ENCODE peak calls at places on chromosome 6, in seven cellular contexts. N is activated T-cell treated with anti-CD3 and anti-CD28 coated beads, Interleukin-2, amount 50 U/mL, for 4 hours; D is activated CD4-positive, CD25-positive, alpha-beta regulatory T cell; L is ascending aorta; A is astrocyte; X is DMS153; H is activated naive CD4-positive, alpha-beta T cell treated with anti-CD3 and anti-CD28 coated beads for 36 hours. T is an unnamed sample.

GRCh38 chr6:2447318-2447717 is 201.9 kb upstream of the GMDS start:
- DNase-seq in N (no peak), D (no peak), L (no peak), A (no peak), X (no peak), H (no peak), T (no peak)

GRCh38 chr6:28814032-28814976 is 109.5 kb downstream of the TRIM27 start:
- DNase-seq in N (no peak), D (no peak), L (no peak), A (no peak), X (no peak), H (no peak), T (no peak)

GRCh38 chr6:75334266-75335040 is 49.9 kb upstream of the TMEM30A start:
- DNase-seq in N (no peak), D (no peak), L (no peak), A (peak; percentile 74), X (peak; percentile 23), H (no peak), T (no peak)

GRCh38 chr6:80250391-80250997 is 144.0 kb downstream of the BCKDHB start:
- DNase-seq in N (no peak), D (no peak), L (no peak), A (no peak), X (no peak), H (no peak), T (no peak)

GRCh38 chr6:14540859-14541540 is 423.4 kb downstream of the CD83 start:
- DNase-seq in N (no peak), D (no peak), L (no peak), A (no peak), X (no peak), H (no peak), T (no peak)

GRCh38 chr6:134937426-134937825 is 12.5 kb downstream of the ALDH8A1 start:
- DNase-seq in N (no peak), D (no peak), L (no peak), A (peak; percentile 55), X (no peak), H (no peak), T (no peak)

GRCh38 chr6:139099984-139100383 is 34.9 kb upstream of the HECA start:
- DNase-seq in N (no peak), D (no peak), L (no peak), A (no peak), X (no peak), H (peak; percentile 63), T (no peak)

GRCh38 chr6:140051521-140052455 is 677.3 kb upstream of the CITED2 start:
- DNase-seq in N (no peak), D (no peak), L (no peak), A (peak; percentile 99), X (no peak), H (no peak), T (no peak)

GRCh38 chr6:35477551-35478179 is 9.5 kb downstream of the RPL10A start:
- DNase-seq in N (no peak), D (no peak), L (no peak), A (no peak), X (no peak), H (no peak), T (no peak)

GRCh38 chr6:26538572-26538902 is 371 bp downstream of the HMGN4 start:
- DNase-seq in N (no peak), D (no peak), L (no peak), A (no peak), X (no peak), H (no peak), T (no peak)

GRCh38 chr6:120173250-120173649 is 823.7 kb upstream of the MAN1A1 start:
- DNase-seq in N (no peak), D (no peak), L (no peak), A (no peak), X (no peak), H (no peak), T (no peak)

GRCh38 chr6:39049575-39050283 is 1.1 kb downstream of the GLP1R start:
- DNase-seq in N (no peak), D (no peak), L (no peak), A (no peak), X (no peak), H (no peak), T (no peak)

GRCh38 chr6:46199387-46199786 is 28.6 kb upstream of the ENPP5 start:
- DNase-seq in N (no peak), D (no peak), L (no peak), A (peak; percentile 58), X (no peak), H (no peak), T (no peak)

GRCh38 chr6:134424131-134424794 is 106.4 kb upstream of the SGK1 start:
- DNase-seq in N (no peak), D (no peak), L (no peak), A (no peak), X (no peak), H (no peak), T (no peak)

GRCh38 chr6:164286021-164286420 is 871.5 kb downstream of the QKI start:
- DNase-seq in N (no peak), D (no peak), L (no peak), A (peak; percentile 11), X (peak; percentile 25), H (no peak), T (no peak)

GRCh38 chr6:41442800-41443501 is 103.2 kb upstream of the FOXP4 start:
- DNase-seq in N (no peak), D (no peak), L (no peak), A (peak; percentile 58), X (peak; percentile 12), H (peak; percentile 47), T (no peak)

GRCh38 chr6:47168176-47168575 is 126.0 kb upstream of the ADGRF1 start:
- DNase-seq in N (no peak), D (no peak), L (peak; percentile 66), A (peak; percentile 97), X (no peak), H (no peak), T (no peak)

GRCh38 chr6:106097368-106098231 is 11.5 kb downstream of the PRDM1 start:
- DNase-seq in N (peak; percentile 32), D (peak; percentile 28), L (no peak), A (peak; percentile 46), X (no peak), H (peak; percentile 74), T (peak; percentile 25)

GRCh38 chr6:166670013-166670412 is 43.0 kb upstream of the RPS6KA2 start:
- DNase-seq in N (no peak), D (no peak), L (no peak), A (no peak), X (no peak), H (no peak), T (no peak)

GRCh38 chr6:38603492-38603891 is 36.2 kb downstream of the BTBD9 start:
- DNase-seq in N (no peak), D (no peak), L (no peak), A (no peak), X (peak; percentile 6), H (no peak), T (no peak)

GRCh38 chr6:10847684-10848083 is 9.3 kb upstream of the MAK start:
- DNase-seq in N (no peak), D (no peak), L (no peak), A (no peak), X (no peak), H (no peak), T (no peak)

GRCh38 chr6:100491947-100492670 is 27.4 kb upstream of the SIM1 start:
- DNase-seq in N (no peak), D (no peak), L (no peak), A (no peak), X (no peak), H (no peak), T (no peak)

GRCh38 chr6:83252717-83253116 is 59.6 kb downstream of the RWDD2A start:
- DNase-seq in N (no peak), D (no peak), L (no peak), A (peak; percentile 69), X (no peak), H (no peak), T (no peak)

GRCh38 chr6:43020847-43021246 is 576 bp upstream of the RRP36 start:
- DNase-seq in N (no peak), D (no peak), L (no peak), A (no peak), X (no peak), H (no peak), T (no peak)

GRCh38 chr6:71294121-71294523 is 5.5 kb downstream of the OGFRL1 start:
- DNase-seq in N (no peak), D (no peak), L (peak; percentile 64), A (peak; percentile 98), X (no peak), H (no peak), T (no peak)

GRCh38 chr6:111337715-111338333 is 145.2 kb downstream of the REV3L start:
- DNase-seq in N (no peak), D (no peak), L (no peak), A (no peak), X (no peak), H (no peak), T (no peak)

T was measured in esophagus squamous epithelium.